ENCODE peak calls at places on chromosome 17, in ten cellular contexts. One of them, this sample, is unnamed.

GRCh38 chr17:28372945-28373274 is 1.4 kb downstream of the SARM1 start:
- DNase-seq in cardiac muscle cell: no peak
- DNase-seq in neural progenitor cell: no peak
- DNase-seq in right atrium auricular region: no peak
- DNase-seq in right lobe of liver: no peak
- DNase-seq in ascending aorta: no peak
- DNase-seq in heart left ventricle: no peak
- DNase-seq in PC-3: no peak
- DNase-seq in left ventricle myocardium inferior: no peak
- DNase-seq in pancreas: no peak
- DNase-seq in this sample: no peak

GRCh38 chr17:50593321-50593720 is 32.8 kb downstream of the CACNA1G start:
- DNase-seq in cardiac muscle cell: no peak
- DNase-seq in neural progenitor cell: peak
- DNase-seq in right atrium auricular region: no peak
- DNase-seq in right lobe of liver: no peak
- DNase-seq in ascending aorta: no peak
- DNase-seq in heart left ventricle: peak
- DNase-seq in PC-3: no peak
- DNase-seq in left ventricle myocardium inferior: peak
- DNase-seq in pancreas: peak
- DNase-seq in this sample: no peak

GRCh38 chr17:46182961-46183360 is 10.3 kb downstream of the KANSL1 start:
- DNase-seq in cardiac muscle cell: no peak
- DNase-seq in neural progenitor cell: peak
- DNase-seq in right atrium auricular region: no peak
- DNase-seq in right lobe of liver: no peak
- DNase-seq in ascending aorta: no peak
- DNase-seq in heart left ventricle: no peak
- DNase-seq in PC-3: no peak
- DNase-seq in left ventricle myocardium inferior: no peak
- DNase-seq in pancreas: no peak
- DNase-seq in this sample: no peak

GRCh38 chr17:56690441-56691291 is 97.2 kb downstream of the NOG start:
- DNase-seq in cardiac muscle cell: no peak
- DNase-seq in neural progenitor cell: no peak
- DNase-seq in right atrium auricular region: no peak
- DNase-seq in right lobe of liver: no peak
- DNase-seq in ascending aorta: no peak
- DNase-seq in heart left ventricle: no peak
- DNase-seq in PC-3: no peak
- DNase-seq in left ventricle myocardium inferior: no peak
- DNase-seq in pancreas: no peak
- DNase-seq in this sample: peak

GRCh38 chr17:14688134-14688533 is 387.3 kb downstream of the HS3ST3B1 start:
- DNase-seq in cardiac muscle cell: no peak
- DNase-seq in neural progenitor cell: no peak
- DNase-seq in right atrium auricular region: no peak
- DNase-seq in right lobe of liver: no peak
- DNase-seq in ascending aorta: no peak
- DNase-seq in heart left ventricle: no peak
- DNase-seq in PC-3: peak
- DNase-seq in left ventricle myocardium inferior: no peak
- DNase-seq in pancreas: no peak
- DNase-seq in this sample: no peak

GRCh38 chr17:18950944-18951905 is 740 bp upstream of the SLC5A10 start:
- DNase-seq in cardiac muscle cell: no peak
- DNase-seq in neural progenitor cell: no peak
- DNase-seq in right atrium auricular region: no peak
- DNase-seq in right lobe of liver: no peak
- DNase-seq in ascending aorta: no peak
- DNase-seq in heart left ventricle: peak
- DNase-seq in PC-3: no peak
- DNase-seq in left ventricle myocardium inferior: peak
- DNase-seq in pancreas: peak
- DNase-seq in this sample: no peak

GRCh38 chr17:50935201-50936124 is 69.3 kb upstream of the TOB1 start:
- DNase-seq in cardiac muscle cell: no peak
- DNase-seq in neural progenitor cell: no peak
- DNase-seq in right atrium auricular region: no peak
- DNase-seq in right lobe of liver: peak
- DNase-seq in ascending aorta: peak
- DNase-seq in heart left ventricle: peak
- DNase-seq in PC-3: peak
- DNase-seq in left ventricle myocardium inferior: no peak
- DNase-seq in pancreas: peak
- DNase-seq in this sample: no peak

GRCh38 chr17:31508310-31509094 is 117.0 kb downstream of the RAB11FIP4 start:
- DNase-seq in cardiac muscle cell: peak
- DNase-seq in neural progenitor cell: peak
- DNase-seq in right atrium auricular region: no peak
- DNase-seq in right lobe of liver: peak
- DNase-seq in ascending aorta: no peak
- DNase-seq in heart left ventricle: no peak
- DNase-seq in PC-3: no peak
- DNase-seq in left ventricle myocardium inferior: no peak
- DNase-seq in pancreas: no peak
- DNase-seq in this sample: no peak

GRCh38 chr17:66637491-66637890 is 197.4 kb upstream of the CACNG5 start:
- DNase-seq in cardiac muscle cell: no peak
- DNase-seq in neural progenitor cell: no peak
- DNase-seq in right atrium auricular region: no peak
- DNase-seq in right lobe of liver: no peak
- DNase-seq in ascending aorta: no peak
- DNase-seq in heart left ventricle: no peak
- DNase-seq in PC-3: no peak
- DNase-seq in left ventricle myocardium inferior: no peak
- DNase-seq in pancreas: no peak
- DNase-seq in this sample: no peak

GRCh38 chr17:41648411-41649195 is 24.2 kb upstream of the KRT17 start:
- DNase-seq in cardiac muscle cell: peak
- DNase-seq in neural progenitor cell: peak
- DNase-seq in right atrium auricular region: peak
- DNase-seq in right lobe of liver: peak
- DNase-seq in ascending aorta: peak
- DNase-seq in heart left ventricle: peak
- DNase-seq in PC-3: peak
- DNase-seq in left ventricle myocardium inferior: peak
- DNase-seq in pancreas: peak
- DNase-seq in this sample: peak
- H3K4me3 ChIP-seq in cardiac muscle cell: no peak
- H3K4me3 ChIP-seq in neural progenitor cell: peak
- H3K4me3 ChIP-seq in right atrium auricular region: peak
- H3K4me3 ChIP-seq in right lobe of liver: peak
- H3K4me3 ChIP-seq in ascending aorta: peak
- H3K4me3 ChIP-seq in heart left ventricle: peak
- H3K4me3 ChIP-seq in PC-3: peak
- H3K4me3 ChIP-seq in left ventricle myocardium inferior: peak
- H3K4me3 ChIP-seq in pancreas: peak
- H3K4me3 ChIP-seq in this sample: peak

GRCh38 chr17:10814083-10814482 is 10.2 kb upstream of the TMEM238L start:
- DNase-seq in cardiac muscle cell: no peak
- DNase-seq in neural progenitor cell: no peak
- DNase-seq in right atrium auricular region: no peak
- DNase-seq in right lobe of liver: no peak
- DNase-seq in ascending aorta: no peak
- DNase-seq in heart left ventricle: no peak
- DNase-seq in PC-3: no peak
- DNase-seq in left ventricle myocardium inferior: no peak
- DNase-seq in pancreas: no peak
- DNase-seq in this sample: no peak
- H3K27ac ChIP-seq in cardiac muscle cell: no peak
- H3K27ac ChIP-seq in neural progenitor cell: no peak
- H3K27ac ChIP-seq in right atrium auricular region: no peak
- H3K27ac ChIP-seq in right lobe of liver: no peak
- H3K27ac ChIP-seq in ascending aorta: no peak
- H3K27ac ChIP-seq in heart left ventricle: no peak
- H3K27ac ChIP-seq in PC-3: no peak
- H3K27ac ChIP-seq in left ventricle myocardium inferior: no peak
- H3K27ac ChIP-seq in pancreas: no peak
- H3K27ac ChIP-seq in this sample: no peak

GRCh38 chr17:68452724-68453290 is 4.5 kb downstream of the WIPI1 start:
- DNase-seq in cardiac muscle cell: no peak
- DNase-seq in neural progenitor cell: no peak
- DNase-seq in right atrium auricular region: no peak
- DNase-seq in right lobe of liver: no peak
- DNase-seq in ascending aorta: no peak
- DNase-seq in heart left ventricle: no peak
- DNase-seq in PC-3: no peak
- DNase-seq in left ventricle myocardium inferior: no peak
- DNase-seq in pancreas: no peak
- DNase-seq in this sample: no peak
- H3K4me3 ChIP-seq in cardiac muscle cell: no peak
- H3K4me3 ChIP-seq in neural progenitor cell: no peak
- H3K4me3 ChIP-seq in right atrium auricular region: no peak
- H3K4me3 ChIP-seq in right lobe of liver: no peak
- H3K4me3 ChIP-seq in ascending aorta: no peak
- H3K4me3 ChIP-seq in heart left ventricle: no peak
- H3K4me3 ChIP-seq in PC-3: no peak
- H3K4me3 ChIP-seq in left ventricle myocardium inferior: no peak
- H3K4me3 ChIP-seq in pancreas: no peak
- H3K4me3 ChIP-seq in this sample: no peak

DNA sequence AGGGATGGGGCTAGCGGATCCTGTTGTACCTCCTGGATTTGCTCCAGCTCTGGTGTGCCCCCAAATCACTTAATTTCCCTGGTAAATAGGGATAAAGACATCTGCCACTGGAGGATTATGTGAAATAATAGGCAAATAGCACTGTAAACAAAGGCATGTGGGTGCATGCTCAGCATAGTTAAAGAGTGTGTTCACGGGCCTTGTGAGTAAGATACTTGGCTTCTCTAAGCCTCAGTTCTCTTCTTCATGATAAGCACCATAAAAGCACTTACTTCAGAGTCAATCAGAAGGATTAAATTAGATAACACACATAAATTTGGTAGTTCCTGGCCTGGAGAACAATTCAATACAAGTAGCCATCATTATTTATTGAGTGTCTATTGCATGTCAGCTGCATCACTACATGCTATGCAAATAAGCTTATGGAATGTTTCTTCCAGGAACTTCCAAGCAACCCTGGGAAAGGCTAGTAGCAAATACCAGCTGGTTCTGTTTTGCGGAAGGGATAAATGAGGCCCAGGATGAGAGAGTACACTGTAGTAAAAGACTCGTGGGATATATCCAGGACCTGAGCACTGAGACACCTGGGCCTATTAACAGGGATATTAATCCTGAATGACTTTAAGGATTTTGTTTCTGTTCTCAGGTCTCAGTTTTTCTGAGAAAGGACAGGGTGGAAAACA is 14.5 kb downstream of the CCL11 start:
- DNase-seq in cardiac muscle cell: peak
- DNase-seq in neural progenitor cell: no peak
- DNase-seq in right atrium auricular region: no peak
- DNase-seq in right lobe of liver: no peak
- DNase-seq in ascending aorta: no peak
- DNase-seq in heart left ventricle: no peak
- DNase-seq in PC-3: no peak
- DNase-seq in left ventricle myocardium inferior: no peak
- DNase-seq in pancreas: no peak
- DNase-seq in this sample: no peak
- H3K27ac ChIP-seq in cardiac muscle cell: no peak
- H3K27ac ChIP-seq in neural progenitor cell: no peak
- H3K27ac ChIP-seq in right atrium auricular region: peak
- H3K27ac ChIP-seq in right lobe of liver: no peak
- H3K27ac ChIP-seq in ascending aorta: no peak
- H3K27ac ChIP-seq in heart left ventricle: peak
- H3K27ac ChIP-seq in PC-3: no peak
- H3K27ac ChIP-seq in left ventricle myocardium inferior: peak
- H3K27ac ChIP-seq in pancreas: no peak
- H3K27ac ChIP-seq in this sample: no peak

GRCh38 chr17:7882629-7883028 is 6.0 kb upstream of the CHD3 start:
- DNase-seq in cardiac muscle cell: no peak
- DNase-seq in neural progenitor cell: no peak
- DNase-seq in right atrium auricular region: no peak
- DNase-seq in right lobe of liver: no peak
- DNase-seq in ascending aorta: no peak
- DNase-seq in heart left ventricle: no peak
- DNase-seq in PC-3: no peak
- DNase-seq in left ventricle myocardium inferior: no peak
- DNase-seq in pancreas: no peak
- DNase-seq in this sample: no peak
- H3K4me3 ChIP-seq in cardiac muscle cell: no peak
- H3K4me3 ChIP-seq in neural progenitor cell: no peak
- H3K4me3 ChIP-seq in right atrium auricular region: no peak
- H3K4me3 ChIP-seq in right lobe of liver: no peak
- H3K4me3 ChIP-seq in ascending aorta: no peak
- H3K4me3 ChIP-seq in heart left ventricle: no peak
- H3K4me3 ChIP-seq in PC-3: no peak
- H3K4me3 ChIP-seq in left ventricle myocardium inferior: no peak
- H3K4me3 ChIP-seq in pancreas: no peak
- H3K4me3 ChIP-seq in this sample: no peak

GRCh38 chr17:47741793-47742145 is 8.7 kb downstream of the TBX21 start:
- DNase-seq in cardiac muscle cell: no peak
- DNase-seq in neural progenitor cell: no peak
- DNase-seq in right atrium auricular region: no peak
- DNase-seq in right lobe of liver: no peak
- DNase-seq in ascending aorta: peak
- DNase-seq in heart left ventricle: no peak
- DNase-seq in PC-3: peak
- DNase-seq in left ventricle myocardium inferior: no peak
- DNase-seq in pancreas: no peak
- DNase-seq in this sample: no peak
- H3K27ac ChIP-seq in cardiac muscle cell: no peak
- H3K27ac ChIP-seq in neural progenitor cell: no peak
- H3K27ac ChIP-seq in right atrium auricular region: no peak
- H3K27ac ChIP-seq in right lobe of liver: no peak
- H3K27ac ChIP-seq in ascending aorta: no peak
- H3K27ac ChIP-seq in heart left ventricle: no peak
- H3K27ac ChIP-seq in PC-3: no peak
- H3K27ac ChIP-seq in left ventricle myocardium inferior: no peak
- H3K27ac ChIP-seq in pancreas: no peak
- H3K27ac ChIP-seq in this sample: no peak

GRCh38 chr17:77403854-77404253 is 263.1 kb downstream of the SEC14L1 start:
- DNase-seq in cardiac muscle cell: no peak
- DNase-seq in neural progenitor cell: no peak
- DNase-seq in right atrium auricular region: no peak
- DNase-seq in right lobe of liver: no peak
- DNase-seq in ascending aorta: no peak
- DNase-seq in heart left ventricle: no peak
- DNase-seq in PC-3: no peak
- DNase-seq in left ventricle myocardium inferior: no peak
- DNase-seq in pancreas: no peak
- DNase-seq in this sample: no peak

GRCh38 chr17:77407321-77408277 is 266.8 kb downstream of the SEC14L1 start:
- DNase-seq in cardiac muscle cell: no peak
- DNase-seq in neural progenitor cell: no peak
- DNase-seq in right atrium auricular region: no peak
- DNase-seq in right lobe of liver: no peak
- DNase-seq in ascending aorta: peak
- DNase-seq in heart left ventricle: no peak
- DNase-seq in PC-3: no peak
- DNase-seq in left ventricle myocardium inferior: no peak
- DNase-seq in pancreas: no peak
- DNase-seq in this sample: no peak

GRCh38 chr17:77402159-77402731 is 261.5 kb downstream of the SEC14L1 start:
- DNase-seq in cardiac muscle cell: no peak
- DNase-seq in neural progenitor cell: no peak
- DNase-seq in right atrium auricular region: no peak
- DNase-seq in right lobe of liver: no peak
- DNase-seq in ascending aorta: no peak
- DNase-seq in heart left ventricle: no peak
- DNase-seq in PC-3: no peak
- DNase-seq in left ventricle myocardium inferior: no peak
- DNase-seq in pancreas: no peak
- DNase-seq in this sample: no peak

GRCh38 chr17:77405867-77406513 is 265.2 kb downstream of the SEC14L1 start:
- DNase-seq in cardiac muscle cell: no peak
- DNase-seq in neural progenitor cell: no peak
- DNase-seq in right atrium auricular region: no peak
- DNase-seq in right lobe of liver: no peak
- DNase-seq in ascending aorta: no peak
- DNase-seq in heart left ventricle: no peak
- DNase-seq in PC-3: no peak
- DNase-seq in left ventricle myocardium inferior: no peak
- DNase-seq in pancreas: no peak
- DNase-seq in this sample: no peak

GRCh38 chr17:77404812-77405581 is 264.2 kb downstream of the SEC14L1 start:
- DNase-seq in cardiac muscle cell: peak
- DNase-seq in neural progenitor cell: no peak
- DNase-seq in right atrium auricular region: no peak
- DNase-seq in right lobe of liver: peak
- DNase-seq in ascending aorta: peak
- DNase-seq in heart left ventricle: peak
- DNase-seq in PC-3: peak
- DNase-seq in left ventricle myocardium inferior: peak
- DNase-seq in pancreas: no peak
- DNase-seq in this sample: no peak
- H3K4me3 ChIP-seq in cardiac muscle cell: no peak
- H3K4me3 ChIP-seq in neural progenitor cell: no peak
- H3K4me3 ChIP-seq in right atrium auricular region: no peak
- H3K4me3 ChIP-seq in right lobe of liver: no peak
- H3K4me3 ChIP-seq in ascending aorta: peak
- H3K4me3 ChIP-seq in heart left ventricle: no peak
- H3K4me3 ChIP-seq in PC-3: no peak
- H3K4me3 ChIP-seq in left ventricle myocardium inferior: peak
- H3K4me3 ChIP-seq in pancreas: no peak
- H3K4me3 ChIP-seq in this sample: peak